ENCODE peak calls at places on chromosomes 13 and 19, in six cellular contexts. U is NCI-H146; V is Calu3; H is stimulated activated CD4-positive, alpha-beta T cell treated with anti-CD3 and anti-CD28 coated beads, Interleukin-4, amount 100 ng/mL, for 48 hours; J is stomach; R is neural progenitor cell. O is an unnamed sample.

GRCh38 chr13:28022848-28023518 is 34.5 kb upstream of the URAD start:
- DNase-seq in R (peak; percentile 26), U (no peak), H (no peak), J (no peak), V (no peak), O (peak; percentile 20)

GRCh38 chr19:43700368-43701015 is 15.4 kb upstream of the IRGC start:
- DNase-seq in U (no peak), V (no peak), R (peak; percentile 21), H (no peak), J (peak; percentile 40), O (no peak)

GRCh38 chr19:13122980-13123957 is 5.2 kb downstream of the NACC1 start:
- DNase-seq in R (no peak), U (no peak), H (no peak), J (no peak), V (no peak), O (no peak)

GRCh38 chr13:97385146-97385545 is 48.8 kb upstream of the RAP2A start:
- DNase-seq in H (no peak), V (no peak), J (no peak), R (no peak), U (no peak), O (no peak)

GRCh38 chr13:112651750-112652511 is 37.9 kb upstream of the ATP11A start:
- DNase-seq in H (no peak), U (no peak), R (no peak), V (no peak), J (no peak), O (peak; percentile 1)

GRCh38 chr13:38899581-38899980 is 91.0 kb downstream of the STOML3 start:
- DNase-seq in R (no peak), V (no peak), H (no peak), U (no peak), J (no peak), O (no peak)

GRCh38 chr13:98592353-98592740 is 15.4 kb upstream of the STK24 start:
- DNase-seq in U (no peak), J (no peak), V (no peak), H (no peak), R (no peak), O (no peak)

GRCh38 chr13:46595136-46595917 is 42.4 kb downstream of the LRCH1 start:
- DNase-seq in J (no peak), U (no peak), H (no peak), V (no peak), R (no peak), O (peak; percentile 69)

GRCh38 chr19:1065606-1066109 is 1.3 kb upstream of the ARHGAP45 start:
- DNase-seq in R (no peak), V (peak; percentile 32), U (no peak), J (no peak), H (no peak), O (peak; percentile 63)

GRCh38 chr13:98853791-98854191 is 101.3 kb upstream of the SLC15A1 start:
- DNase-seq in R (no peak), H (peak; percentile 56), U (peak; percentile 43), J (peak; percentile 31), V (no peak), O (peak; percentile 19)

GRCh38 chr19:22882797-22883196 is 50.7 kb downstream of the ZNF723 start:
- DNase-seq in H (no peak), U (peak; percentile 0), R (peak; percentile 2), J (no peak), V (no peak), O (peak; percentile 33)

GRCh38 chr13:112974676-112975075 is 5.7 kb downstream of the MCF2L start:
- DNase-seq in V (no peak), J (no peak), U (no peak), R (no peak), H (no peak), O (no peak)

GRCh38 chr13:97249093-97249787 is 27.1 kb downstream of the MBNL2 start:
- DNase-seq in U (no peak), R (no peak), H (no peak), V (no peak), J (no peak), O (no peak)

GRCh38 chr19:42113641-42114348 is 18.5 kb downstream of the POU2F2 start:
- DNase-seq in U (peak; percentile 69), R (no peak), H (no peak), J (no peak), V (peak; percentile 65), O (peak; percentile 98)

GRCh38 chr13:59424661-59425060 is 739.1 kb downstream of the DIAPH3 start:
- DNase-seq in V (no peak), H (no peak), R (no peak), U (no peak), J (no peak), O (peak; percentile 55)

GRCh38 chr13:74134777-74135305 is 637 bp upstream of the KLF12 start:
- DNase-seq in H (peak; percentile 58), U (peak; percentile 87), V (peak; percentile 41), R (peak; percentile 72), J (peak; percentile 67), O (peak; percentile 77)

GRCh38 chr19:11067356-11068113 is 21.7 kb upstream of the LDLR start:
- DNase-seq in R (no peak), U (no peak), V (no peak), J (no peak), H (no peak), O (peak; percentile 25)

GRCh38 chr19:51749979-51750378 is 1.7 kb downstream of the FPR1 start:
- DNase-seq in R (no peak), U (no peak), H (no peak), J (no peak), V (no peak), O (peak; percentile 44)

GRCh38 chr13:31038834-31039552 is 106.5 kb downstream of the TEX26 start:
- DNase-seq in J (no peak), U (no peak), R (no peak), H (no peak), V (no peak), O (peak; percentile 77)

GRCh38 chr19:13463296-13463695 is 43.0 kb downstream of the CACNA1A start:
- DNase-seq in V (peak; percentile 9), J (no peak), U (no peak), H (peak; percentile 6), R (peak; percentile 81), O (no peak)

GRCh38 chr13:102299366-102299765 is 102.5 kb downstream of the FGF14 start:
- DNase-seq in V (no peak), U (no peak), J (no peak), H (no peak), R (no peak), O (no peak)

GRCh38 chr19:50039968-50040367 is 14.2 kb downstream of the ZNF473 start:
- DNase-seq in R (no peak), H (no peak), J (no peak), V (no peak), U (no peak), O (peak; percentile 54)

GRCh38 chr19:50932018-50932689 is 20.7 kb downstream of the KLK5 start:
- DNase-seq in J (no peak), R (no peak), U (no peak), V (peak; percentile 84), H (no peak), O (peak; percentile 66)

GRCh38 chr13:113856716-113857065 is 7.2 kb downstream of the GAS6 start:
- DNase-seq in R (no peak), J (peak; percentile 57), H (no peak), V (no peak), U (no peak), O (peak; percentile 71)

GRCh38 chr19:47765522-47766358 is 12.8 kb upstream of the SELENOW start:
- DNase-seq in V (peak; percentile 66), R (peak; percentile 78), J (peak; percentile 72), U (peak; percentile 75), H (no peak), O (peak; percentile 54)

GRCh38 chr13:111468037-111468959 is 147.9 kb downstream of the TEX29 start:
- DNase-seq in J (no peak), H (no peak), V (no peak), U (no peak), R (no peak), O (no peak)

GRCh38 chr19:771332-771785 is 20.4 kb downstream of the MISP start:
- DNase-seq in V (peak; percentile 46), H (peak; percentile 24), R (peak; percentile 62), J (no peak), U (no peak), O (peak; percentile 56)

GRCh38 chr13:111414341-111414740 is 93.9 kb downstream of the TEX29 start:
- DNase-seq in H (no peak), V (no peak), U (no peak), R (no peak), J (no peak), O (no peak)

GRCh38 chr19:46856062-46857022 is 4.5 kb upstream of the ARHGAP35 start:
- DNase-seq in H (peak; percentile 84), R (peak; percentile 97), U (peak; percentile 95), J (peak; percentile 96), V (peak; percentile 96), O (peak; percentile 93)

GRCh38 chr13:74288361-74288911 is 154.2 kb upstream of the KLF12 start:
- DNase-seq in H (no peak), U (peak; percentile 40), J (peak; percentile 33), V (peak; percentile 1), R (peak; percentile 13), O (peak; percentile 30)

GRCh38 chr13:27440408-27440807 is 10.0 kb downstream of the MTIF3 start:
- DNase-seq in R (no peak), U (no peak), V (no peak), J (no peak), H (no peak), O (no peak)

GRCh38 chr19:33879818-33880575 is 83.3 kb downstream of the KCTD15 start:
- DNase-seq in U (no peak), J (no peak), H (no peak), R (no peak), V (no peak), O (no peak)

GRCh38 chr19:30593358-30593757 is 221.2 kb downstream of the ZNF536 start:
- DNase-seq in R (no peak), J (no peak), V (no peak), H (no peak), U (no peak), O (no peak)

GRCh38 chr13:20350380-20350763 is 118.3 kb upstream of the GJB6 start:
- DNase-seq in V (no peak), J (no peak), U (no peak), H (no peak), R (no peak), O (no peak)

GRCh38 chr19:6564393-6564792 is 26.6 kb downstream of the CD70 start:
- DNase-seq in U (no peak), V (no peak), H (no peak), J (no peak), R (peak; percentile 15), O (peak; percentile 13)

GRCh38 chr19:34459614-34460013 is 21.9 kb upstream of the WTIP start:
- DNase-seq in V (peak; percentile 69), U (no peak), H (no peak), J (peak; percentile 52), R (no peak), O (no peak)

GRCh38 chr13:90951663-90952062 is 395.8 kb upstream of the MIR17HG start:
- DNase-seq in U (no peak), J (no peak), R (no peak), H (no peak), V (no peak), O (no peak)

GRCh38 chr19:46606019-46606418 is 4.9 kb downstream of the CALM3 start:
- DNase-seq in U (no peak), J (no peak), V (no peak), H (no peak), R (no peak), O (no peak)

GRCh38 chr13:76023644-76024043 is 387.5 kb downstream of the LMO7 start:
- DNase-seq in H (no peak), R (no peak), J (no peak), U (no peak), V (no peak), O (peak; percentile 87)

GRCh38 chr13:98384739-98385138 is 192.2 kb downstream of the STK24 start:
- DNase-seq in U (no peak), H (no peak), V (no peak), R (no peak), J (no peak), O (peak; percentile 85)